ENCODE peak calls at places on chromosomes 5 and 9, in eight cellular contexts. I is effector memory CD4-positive, alpha-beta T cell; K is GM23248; O is stimulated activated CD4-positive, alpha-beta T cell treated with anti-CD3 and anti-CD28 coated beads, Interleukin-4, amount 100 ng/mL, for 48 hours; Y is AG10803; V is HFFc6; E is dermis blood vessel endothelial cell; P is epithelial cell of esophagus. J is an unnamed sample.

GRCh38 chr5:150118561-150119229 is 32.3 kb upstream of the CSF1R start:
- DNase-seq in I (no peak), K (no peak), O (no peak), Y (no peak), V (no peak), E (no peak), P (no peak), J (no peak)

GRCh38 chr9:72262063-72262462 is 102.9 kb downstream of the ZFAND5 start:
- DNase-seq in I (no peak), K (no peak), O (no peak), Y (no peak), V (no peak), E (no peak), P (peak), J (no peak)

GRCh38 chr9:13443380-13444271 is 164.1 kb upstream of the MPDZ start:
- DNase-seq in I (no peak), K (peak), O (no peak), Y (no peak), V (no peak), E (peak), P (no peak), J (no peak)

GRCh38 chr5:181192337-181193046 is 12.5 kb downstream of the TRIM7 start:
- DNase-seq in I (no peak), K (peak), O (no peak), Y (peak), V (no peak), E (no peak), P (peak), J (no peak)

GRCh38 chr5:60092671-60093422 is 199.3 kb upstream of the PDE4D start:
- DNase-seq in I (no peak), K (peak), O (no peak), Y (peak), V (peak), E (no peak), P (peak), J (no peak)

GRCh38 chr5:52801329-52801728 is 13.6 kb downstream of the ITGA1 start:
- DNase-seq in I (no peak), K (peak), O (no peak), Y (no peak), V (no peak), E (peak), P (peak), J (no peak)

GRCh38 chr5:113205807-113206206 is 229.0 kb downstream of the TSSK1B start:
- DNase-seq in I (no peak), K (no peak), O (no peak), Y (no peak), V (no peak), E (peak), P (peak), J (no peak)

GRCh38 chr5:170315154-170315553 is 17.6 kb upstream of the LCP2 start:
- DNase-seq in I (no peak), K (no peak), O (no peak), Y (no peak), V (no peak), E (peak), P (peak), J (no peak)

GRCh38 chr9:131892162-131892707 is 152.4 kb upstream of the RAPGEF1 start:
- DNase-seq in I (no peak), K (no peak), O (no peak), Y (no peak), V (no peak), E (no peak), P (peak), J (no peak)

GRCh38 chr9:85036503-85036902 is 367.0 kb downstream of the NTRK2 start:
- DNase-seq in I (no peak), K (no peak), O (no peak), Y (no peak), V (no peak), E (no peak), P (no peak), J (no peak)

GRCh38 chr5:96614110-96614691 is 48.0 kb upstream of the CAST start:
- DNase-seq in I (peak), K (peak), O (peak), Y (peak), V (peak), E (peak), P (peak), J (peak)

GRCh38 chr9:114525505-114525904 is 20.2 kb upstream of the WHRN start:
- DNase-seq in I (no peak), K (peak), O (no peak), Y (peak), V (peak), E (no peak), P (peak), J (no peak)

GRCh38 chr5:116502616-116503015 is 72.0 kb downstream of the SEMA6A start:
- DNase-seq in I (no peak), K (no peak), O (no peak), Y (peak), V (no peak), E (no peak), P (no peak), J (no peak)

GRCh38 chr5:62126090-62126489 is 179.9 kb upstream of the KIF2A start:
- DNase-seq in I (no peak), K (no peak), O (no peak), Y (no peak), V (no peak), E (no peak), P (no peak), J (no peak)

GRCh38 chr5:147348046-147348445 is 113.2 kb downstream of the STK32A start:
- DNase-seq in I (no peak), K (peak), O (no peak), Y (no peak), V (peak), E (no peak), P (peak), J (no peak)

GRCh38 chr9:81825831-81826540 is 102.2 kb upstream of the SPATA31D4 start:
- DNase-seq in I (no peak), K (peak), O (no peak), Y (no peak), V (no peak), E (no peak), P (peak), J (no peak)

GRCh38 chr5:138664276-138664943 is 88.8 kb upstream of the CTNNA1 start:
- DNase-seq in I (no peak), K (peak), O (no peak), Y (peak), V (peak), E (no peak), P (peak), J (no peak)

GRCh38 chr9:693460-694390 is 147.8 kb upstream of the DMRT1 start:
- DNase-seq in I (no peak), K (peak), O (no peak), Y (peak), V (peak), E (peak), P (no peak), J (no peak)

GRCh38 chr5:133698259-133698554 is 85.9 kb upstream of the FSTL4 start:
- DNase-seq in I (no peak), K (no peak), O (no peak), Y (no peak), V (no peak), E (no peak), P (no peak), J (no peak)

GRCh38 chr5:74493426-74493825 is 147.1 kb downstream of the ENC1 start:
- DNase-seq in I (no peak), K (no peak), O (no peak), Y (peak), V (no peak), E (no peak), P (no peak), J (no peak)

GRCh38 chr5:171596391-171596878 is 177.0 kb downstream of the FGF18 start:
- DNase-seq in I (no peak), K (peak), O (no peak), Y (peak), V (peak), E (peak), P (peak), J (no peak)

GRCh38 chr5:75348241-75348640 is 11.2 kb downstream of the HMGCR start:
- DNase-seq in I (no peak), K (no peak), O (no peak), Y (no peak), V (no peak), E (no peak), P (no peak), J (no peak)

GRCh38 chr5:158039441-158039840 is 180.5 kb upstream of the CLINT1 start:
- DNase-seq in I (no peak), K (no peak), O (no peak), Y (no peak), V (no peak), E (no peak), P (no peak), J (no peak)

GRCh38 chr9:942805-943580 is 33.5 kb upstream of the DMRT3 start:
- DNase-seq in I (no peak), K (no peak), O (no peak), Y (no peak), V (no peak), E (no peak), P (peak), J (no peak)

GRCh38 chr9:33130501-33130900 is 36.6 kb downstream of the B4GALT1 start:
- DNase-seq in I (no peak), K (peak), O (no peak), Y (peak), V (no peak), E (peak), P (peak), J (no peak)

GRCh38 chr9:108609227-108609894 is 246.4 kb downstream of the ACTL7B start:
- DNase-seq in I (no peak), K (peak), O (no peak), Y (peak), V (no peak), E (no peak), P (peak), J (no peak)

GRCh38 chr5:171633776-171634470 is 151.7 kb upstream of the SMIM23 start:
- DNase-seq in I (no peak), K (no peak), O (no peak), Y (no peak), V (no peak), E (no peak), P (peak), J (no peak)

GRCh38 chr9:131674425-131675421 is 65.2 kb downstream of the RAPGEF1 start:
- DNase-seq in I (no peak), K (no peak), O (no peak), Y (no peak), V (no peak), E (no peak), P (no peak), J (no peak)

GRCh38 chr5:172579403-172579990 is 61.6 kb upstream of the NEURL1B start:
- DNase-seq in I (no peak), K (no peak), O (no peak), Y (no peak), V (no peak), E (no peak), P (no peak), J (no peak)

GRCh38 chr5:176900783-176901204 is 1.6 kb upstream of the HK3 start:
- DNase-seq in I (no peak), K (no peak), O (no peak), Y (no peak), V (no peak), E (no peak), P (no peak), J (no peak)

GRCh38 chr9:82466616-82467251 is 478.2 kb downstream of the SPATA31D1 start:
- DNase-seq in I (no peak), K (peak), O (no peak), Y (peak), V (no peak), E (no peak), P (peak), J (no peak)

GRCh38 chr5:14268236-14268701 is 125.1 kb downstream of the TRIO start:
- DNase-seq in I (no peak), K (peak), O (no peak), Y (peak), V (peak), E (peak), P (peak), J (no peak)

GRCh38 chr9:107280543-107280942 is 2.5 kb upstream of the RAD23B start:
- DNase-seq in I (no peak), K (peak), O (no peak), Y (no peak), V (no peak), E (no peak), P (peak), J (no peak)

GRCh38 chr5:16552666-16553343 is 64.0 kb downstream of the RETREG1 start:
- DNase-seq in I (no peak), K (peak), O (peak), Y (peak), V (peak), E (peak), P (peak), J (peak)

GRCh38 chr5:16673241-16673998 is 56.6 kb upstream of the RETREG1 start:
- DNase-seq in I (no peak), K (no peak), O (peak), Y (no peak), V (no peak), E (no peak), P (no peak), J (peak)